ENCODE peak calls at places on chromosome 18, in nine cellular contexts. K, H, A, R, J, P, Q, N and B are unnamed samples.
A peak's percentile ranks its signal among the peaks of the same experiment; 100 is the strongest.

GRCh38 chr18:42654561-42654960 is 460.9 kb downstream of the RIT2 start:
- DNase-seq in N (no peak), P (no peak), H (no peak), K (no peak), Q (no peak), J (no peak), A (no peak), R (peak; percentile 24), B (no peak)

GRCh38 chr18:59516356-59517155 is 157.5 kb upstream of the LMAN1 start:
- DNase-seq in H (no peak), K (peak; percentile 92), A (no peak), N (no peak), P (no peak), Q (peak; percentile 57), R (peak; percentile 90), J (no peak), B (no peak)

GRCh38 chr18:39435209-39435608 is 1869.6 kb upstream of the CELF4 start:
- DNase-seq in N (no peak), H (no peak), J (no peak), Q (no peak), P (no peak), R (no peak), A (no peak), K (no peak), B (no peak)

GRCh38 chr18:28189400-28190239 is 12.7 kb upstream of the CDH2 start:
- DNase-seq in A (peak; percentile 62), J (no peak), K (peak; percentile 87), Q (peak; percentile 87), N (no peak), R (peak; percentile 79), P (no peak), H (no peak), B (no peak)

GRCh38 chr18:10197097-10197496 is 257.3 kb upstream of the APCDD1 start:
- DNase-seq in J (peak; percentile 30), A (no peak), Q (peak; percentile 18), H (no peak), P (no peak), N (no peak), R (no peak), K (no peak), B (no peak)

GRCh38 chr18:78785706-78786105 is 193.9 kb upstream of the SALL3 start:
- DNase-seq in R (no peak), N (no peak), A (no peak), P (no peak), Q (no peak), K (no peak), H (no peak), J (no peak), B (no peak)

GRCh38 chr18:8609711-8610441 is 639 bp downstream of the RAB12 start:
- DNase-seq in K (no peak), H (no peak), R (no peak), J (peak; percentile 28), Q (no peak), P (peak; percentile 7), N (no peak), A (peak; percentile 48), B (no peak)

GRCh38 chr18:28132084-28132483 is 44.8 kb downstream of the CDH2 start:
- DNase-seq in Q (no peak), R (no peak), N (no peak), J (no peak), P (no peak), K (no peak), H (no peak), A (no peak), B (no peak)

GRCh38 chr18:77397617-77398016 is 148.0 kb downstream of the GALR1 start:
- DNase-seq in R (no peak), N (no peak), K (no peak), J (no peak), A (no peak), Q (no peak), H (no peak), P (no peak), B (no peak)

GRCh38 chr18:77405096-77405495 is 155.4 kb downstream of the GALR1 start:
- DNase-seq in J (no peak), Q (no peak), R (no peak), H (no peak), A (no peak), P (no peak), K (no peak), N (no peak), B (no peak)

GRCh38 chr18:77400561-77400960 is 150.9 kb downstream of the GALR1 start:
- DNase-seq in J (no peak), A (no peak), Q (no peak), K (no peak), R (no peak), N (no peak), P (no peak), H (no peak), B (no peak)

GRCh38 chr18:77403969-77404535 is 154.4 kb downstream of the GALR1 start:
- DNase-seq in H (no peak), Q (no peak), J (no peak), N (no peak), A (no peak), K (no peak), R (no peak), P (no peak), B (no peak)

GRCh38 chr18:77401173-77401572 is 151.5 kb downstream of the GALR1 start:
- DNase-seq in R (no peak), Q (no peak), K (no peak), P (no peak), N (no peak), H (no peak), J (no peak), A (no peak), B (no peak)
- TF ChIP-seq CTCF in R (no peak), Q (no peak), K (no peak), P (no peak), N (no peak), H (no peak), J (no peak), A (no peak), B (no peak)

DNA sequence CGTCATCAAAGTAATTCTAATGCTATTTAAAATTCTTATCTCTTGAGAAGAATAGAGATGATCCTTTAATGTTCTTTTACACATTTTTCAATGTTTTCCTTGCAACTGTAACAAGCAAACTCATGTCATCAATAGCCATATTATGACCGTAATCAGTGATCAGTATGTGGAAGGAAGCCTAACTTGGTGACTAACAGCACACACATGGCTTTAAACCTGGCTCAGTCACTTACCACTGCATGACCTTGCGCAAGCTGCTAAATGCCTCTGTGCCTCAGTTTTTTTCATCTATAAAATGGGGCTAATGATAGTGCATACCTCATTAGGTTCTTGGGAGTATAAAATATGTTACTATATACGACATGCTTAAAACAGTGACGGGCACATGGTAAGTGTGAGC is 149.7 kb downstream of the BCL2 start:
- DNase-seq in A (no peak), Q (peak; percentile 5), H (no peak), J (no peak), N (no peak), R (no peak), P (no peak), K (no peak), B (no peak)
- H3K4me3 ChIP-seq in A (no peak overlapping the region), Q (no peak overlapping the region), H (no peak overlapping the region), J (no peak overlapping the region), N (no peak overlapping the region), R (no peak overlapping the region), P (no peak overlapping the region), K (no peak overlapping the region), B (no peak overlapping the region)

GRCh38 chr18:44737623-44738022 is 56.9 kb downstream of the SETBP1 start:
- DNase-seq in J (peak; percentile 33), P (no peak), R (no peak), A (no peak), N (no peak), K (no peak), Q (no peak), H (peak; percentile 77), B (no peak)

GRCh38 chr18:44741070-44741469 is 60.4 kb downstream of the SETBP1 start:
- DNase-seq in K (no peak), A (no peak), R (no peak), P (no peak), H (no peak), J (no peak), Q (no peak), N (no peak), B (no peak)

GRCh38 chr18:44741551-44741950 is 60.9 kb downstream of the SETBP1 start:
- DNase-seq in Q (no peak), A (no peak), N (no peak), R (no peak), J (no peak), H (no peak), P (no peak), K (no peak), B (peak; percentile 78)

GRCh38 chr18:44742126-44742525 is 61.4 kb downstream of the SETBP1 start:
- DNase-seq in R (no peak), P (no peak), Q (no peak), N (no peak), H (no peak), K (no peak), A (no peak), J (no peak), B (no peak)

DNA sequence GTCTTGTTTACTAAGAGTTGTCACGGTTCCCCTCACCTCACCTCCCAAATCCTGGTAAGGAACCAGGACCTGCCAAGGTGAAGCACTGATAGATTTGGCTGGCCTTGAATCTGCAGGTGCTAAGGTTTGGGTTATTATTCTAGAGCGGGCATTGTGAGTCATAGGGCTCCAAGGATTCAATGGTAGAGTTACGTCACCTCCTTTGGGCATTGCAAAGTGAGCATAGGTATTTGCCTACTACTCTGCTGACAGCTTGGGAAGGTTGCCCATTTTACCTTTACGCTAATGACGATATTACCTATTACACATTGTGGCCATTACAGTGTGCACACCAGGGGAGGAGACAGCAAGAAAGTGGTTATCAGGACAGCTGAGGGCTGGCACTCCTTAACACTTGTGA is 59.3 kb downstream of the SETBP1 start:
- DNase-seq in R (no peak), J (no peak), K (no peak), H (no peak), P (no peak), N (peak; percentile 62), A (no peak), Q (peak; percentile 63), B (no peak)
- H3K27me3 ChIP-seq in R (no peaks in the 10 kb centered on the region), J (no peaks in the 10 kb centered on the region), K (peaks cover 2% of the 10 kb centered on the region), H (no peaks in the 10 kb centered on the region), P (no peaks in the 10 kb centered on the region), N (no peaks in the 10 kb centered on the region), A (no peaks in the 10 kb centered on the region), Q (no peaks in the 10 kb centered on the region), B (no peaks in the 10 kb centered on the region)

GRCh38 chr18:75496151-75496550 is 68.6 kb upstream of the SMIM21 start:
- DNase-seq in Q (no peak), P (no peak), A (no peak), N (no peak), H (no peak), R (no peak), K (no peak), J (no peak), B (no peak)

GRCh38 chr18:75504469-75504868 is 77.0 kb upstream of the SMIM21 start:
- DNase-seq in N (no peak), K (no peak), P (no peak), J (no peak), Q (no peak), H (no peak), A (no peak), R (no peak), B (no peak)

GRCh38 chr18:75497576-75497975 is 70.1 kb upstream of the SMIM21 start:
- DNase-seq in R (no peak), P (no peak), K (peak; percentile 64), A (no peak), Q (no peak), N (no peak), J (no peak), H (no peak), B (no peak)

GRCh38 chr18:75502286-75502685 is 74.8 kb upstream of the SMIM21 start:
- DNase-seq in K (peak; percentile 74), N (no peak), P (no peak), A (no peak), H (no peak), Q (no peak), J (no peak), R (peak; percentile 46), B (no peak)

GRCh38 chr18:75500510-75500909 is 73.0 kb upstream of the SMIM21 start:
- DNase-seq in H (no peak), K (peak; percentile 86), J (no peak), N (no peak), R (no peak), Q (no peak), A (no peak), P (no peak), B (no peak)
- TF ChIP-seq CTCF in H (no peak), K (no peak), J (no peak), N (no peak), R (no peak), Q (no peak), A (no peak), P (no peak), B (no peak)